ENCODE peak calls at places on chromosomes 4 and X, in five cellular contexts. K, X, O, I and P are unnamed samples.

GRCh38 chr4:3310301-3311094 is 17.7 kb downstream of the RGS12 start:
- DNase-seq in K (no peak), O (no peak), X (no peak), I (no peak), P (no peak)

GRCh38 chrX:154486052-154486395 is 391 bp downstream of the UBL4A start:
- DNase-seq in O (no peak), I (peak), K (no peak), X (no peak), P (no peak)

GRCh38 chr4:5824635-5825034 is 68.3 kb downstream of the CRMP1 start:
- DNase-seq in O (no peak), K (no peak), I (no peak), X (peak), P (peak)

GRCh38 chr4:101199507-101200285 is 147.6 kb downstream of the PPP3CA start:
- DNase-seq in O (no peak), X (peak), K (no peak), I (no peak), P (peak)

GRCh38 chr4:3836802-3837601 is 70.8 kb downstream of the ADRA2C start:
- DNase-seq in X (no peak), I (no peak), K (no peak), O (no peak), P (no peak)

GRCh38 chrX:108091878-108092291 is 307 bp downstream of the ATG4A start:
- DNase-seq in I (no peak), X (no peak), O (no peak), K (no peak), P (no peak)

GRCh38 chr4:174154455-174154854 is 129.0 kb downstream of the FBXO8 start:
- DNase-seq in O (peak), X (peak), I (no peak), K (no peak), P (peak)

GRCh38 chr4:30718889-30719252 is 1.3 kb upstream of the PCDH7 start:
- DNase-seq in K (no peak), O (no peak), I (no peak), X (no peak), P (no peak)

GRCh38 chr4:151294833-151295496 is 18.0 kb downstream of the PRSS48 start:
- DNase-seq in O (no peak), X (no peak), I (no peak), K (no peak), P (no peak)

GRCh38 chrX:13836575-13836974 is 19.7 kb upstream of the GPM6B start:
- DNase-seq in O (no peak), K (no peak), I (no peak), X (no peak), P (no peak)